ENCODE peak calls at places on chromosomes 13 and 19, in seven cellular contexts. N is AG09309; A is H7; Z is astrocyte of the spinal cord; U is activated T-helper 1 cell treated with anti-CD3 and anti-CD28 coated beads, Interleukin-12 subunit alpha, Interleukin-12 subunit beta, Interleukin-2, Interleukin-4 antibody, amounts not matched to agents 30 ng/mL and 10 ng/mL and 1 ng/mL, durations not matched to agents 14 hours and 24 hours and 36 hours; D is activated CD4-positive, alpha-beta T cell treated with anti-CD3 and anti-CD28 coated beads, Interleukin-2, amount 10 ng/mL, durations not matched to agents 7 days and 5 days; I is AML-193. R is an unnamed sample.

GRCh38 chr13:26707122-26708006 is 53.2 kb downstream of the GPR12 start:
- DNase-seq in A (peak; percentile 86), D (peak; percentile 63), Z (peak; percentile 45), U (peak; percentile 5), N (peak; percentile 10), I (peak; percentile 23), R (peak; percentile 62)

GRCh38 chr13:37342205-37342604 is 236.7 kb upstream of the CSNK1A1L start:
- DNase-seq in N (no peak), I (no peak), D (no peak), A (no peak), U (no peak), Z (no peak), R (no peak)

GRCh38 chr13:58165617-58166016 is 534.1 kb downstream of the PCDH17 start:
- DNase-seq in A (no peak), Z (no peak), D (no peak), N (no peak), I (no peak), U (no peak), R (no peak)

GRCh38 chr19:2385053-2385721 is 25.1 kb downstream of the TMPRSS9 start:
- DNase-seq in N (peak; percentile 52), I (no peak), D (no peak), A (peak; percentile 99), Z (peak; percentile 71), U (no peak), R (no peak)

GRCh38 chr19:49786432-49786831 is 19.6 kb downstream of the AP2A1 start:
- DNase-seq in A (peak; percentile 51), D (no peak), Z (peak; percentile 32), N (peak; percentile 21), U (no peak), I (no peak), R (no peak)

GRCh38 chr13:58712191-58712590 is 1080.6 kb downstream of the PCDH17 start:
- DNase-seq in N (no peak), Z (no peak), U (no peak), A (peak; percentile 25), D (no peak), I (no peak), R (no peak)

GRCh38 chr19:37654833-37655688 is at the start of gene ZFP30:
- DNase-seq in D (peak; percentile 84), I (peak; percentile 63), N (peak; percentile 39), U (peak; percentile 81), A (peak; percentile 90), Z (peak; percentile 85), R (peak; percentile 88)

GRCh38 chr13:93561553-93561952 is 334.9 kb downstream of the GPC6 start:
- DNase-seq in A (no peak), Z (no peak), N (no peak), U (no peak), I (no peak), D (no peak), R (no peak)

GRCh38 chr19:4016903-4017638 is 9.5 kb downstream of the PIAS4 start:
- DNase-seq in N (no peak), D (no peak), I (no peak), Z (no peak), A (peak; percentile 41), U (no peak), R (no peak)

GRCh38 chr19:30812099-30812684 is 440.0 kb downstream of the ZNF536 start:
- DNase-seq in A (no peak), Z (no peak), D (no peak), I (no peak), N (no peak), U (no peak), R (no peak)

GRCh38 chr19:44845612-44846454 is at the start of gene NECTIN2:
- DNase-seq in A (peak; percentile 99), N (peak; percentile 92), I (peak; percentile 89), D (peak; percentile 78), U (peak; percentile 73), Z (peak; percentile 99), R (peak; percentile 100)

GRCh38 chr13:95251641-95252040 is 49.6 kb downstream of the ABCC4 start:
- DNase-seq in A (no peak), D (no peak), Z (no peak), I (no peak), U (no peak), N (no peak), R (no peak)

GRCh38 chr19:18657590-18658365 is 20.9 kb downstream of the KLHL26 start:
- DNase-seq in N (peak; percentile 48), U (no peak), Z (peak; percentile 93), I (no peak), D (no peak), A (peak; percentile 89), R (peak; percentile 85)

GRCh38 chr13:113495494-113496251 is 5.2 kb upstream of the DCUN1D2 start:
- DNase-seq in I (no peak), N (no peak), Z (peak; percentile 19), D (no peak), U (no peak), A (peak; percentile 76), R (no peak)

GRCh38 chr13:108020027-108020426 is 195.3 kb downstream of the LIG4 start:
- DNase-seq in Z (no peak), U (no peak), N (no peak), I (no peak), A (no peak), D (no peak), R (no peak)

GRCh38 chr13:30031488-30031887 is 181.1 kb upstream of the UBL3 start:
- DNase-seq in N (no peak), U (no peak), Z (no peak), A (no peak), I (no peak), D (no peak), R (no peak)

GRCh38 chr13:109787135-109787954 is 962 bp upstream of the IRS2 start:
- DNase-seq in A (peak; percentile 81), N (no peak), D (peak; percentile 28), I (peak; percentile 41), Z (peak; percentile 42), U (peak; percentile 20), R (no peak)

GRCh38 chr13:75321084-75321483 is 160.9 kb downstream of the TBC1D4 start:
- DNase-seq in I (no peak), D (no peak), N (no peak), Z (no peak), A (no peak), U (no peak), R (no peak)

GRCh38 chr19:48819366-48819816 is 8.6 kb upstream of the BCAT2 start:
- DNase-seq in U (no peak), I (no peak), N (peak; percentile 80), Z (peak; percentile 69), D (no peak), A (no peak), R (no peak)

GRCh38 chr19:50817941-50818858 is 5.4 kb downstream of the KLK1 start:
- DNase-seq in N (no peak), D (peak; percentile 56), I (no peak), Z (no peak), U (peak; percentile 56), A (peak; percentile 99), R (peak; percentile 94)

GRCh38 chr19:4754248-4754647 is 30.6 kb upstream of the DPP9 start:
- DNase-seq in U (no peak), N (no peak), D (no peak), A (no peak), I (no peak), Z (no peak), R (no peak)

GRCh38 chr19:8017808-8018207 is 12.4 kb upstream of the ELAVL1 start:
- DNase-seq in A (peak; percentile 68), I (peak; percentile 56), N (no peak), U (peak; percentile 21), D (peak; percentile 62), Z (no peak), R (peak; percentile 84)

GRCh38 chr13:71249031-71249430 is 618.0 kb downstream of the DACH1 start:
- DNase-seq in Z (no peak), N (no peak), U (no peak), D (no peak), I (no peak), A (no peak), R (no peak)

GRCh38 chr13:33787051-33787591 is 30.8 kb upstream of the RFC3 start:
- DNase-seq in I (peak; percentile 67), A (no peak), N (no peak), D (peak; percentile 11), Z (peak; percentile 2), U (no peak), R (no peak)

GRCh38 chr19:6260912-6261636 is 18.7 kb downstream of the MLLT1 start:
- DNase-seq in D (peak; percentile 35), I (no peak), Z (no peak), U (peak; percentile 8), N (no peak), A (peak; percentile 94), R (peak; percentile 69)